ENCODE peak calls at places on chromosomes 13 and 19, in seven cellular contexts. R is stimulated activated CD4-positive, alpha-beta T cell treated with anti-CD3 and anti-CD28 coated beads, Interleukin-2, amount 100 ng/mL, for 48 hours; Q is sigmoid colon; L is stimulated activated CD8-positive, alpha-beta memory T cell treated with anti-CD3 and anti-CD28 coated beads, Interleukin-15, amount 100 ng/mL, for 24 hours; M is ELF-1; W is COR-L47; U is psoas muscle. N is an unnamed sample.

GRCh38 chr19:2962018-2962670 is 15.2 kb upstream of the TLE6 start:
- DNase-seq in R (peak; percentile 32), Q (no peak), L (no peak), M (peak; percentile 73), W (peak; percentile 84), U (no peak), N (peak; percentile 40)

GRCh38 chr13:79724348-79725103 is 243.6 kb downstream of the NDFIP2 start:
- DNase-seq in R (no peak), Q (no peak), L (no peak), M (no peak), W (no peak), U (no peak), N (no peak)

GRCh38 chr13:90622547-90622946 is 724.9 kb upstream of the MIR17HG start:
- DNase-seq in R (no peak), Q (no peak), L (no peak), M (no peak), W (no peak), U (no peak), N (no peak)

GRCh38 chr13:40585911-40586471 is 80.5 kb downstream of the FOXO1 start:
- DNase-seq in R (no peak), Q (no peak), L (no peak), M (peak; percentile 52), W (no peak), U (no peak), N (no peak)

GRCh38 chr13:72808917-72809500 is 27.1 kb downstream of the PIBF1 start:
- DNase-seq in R (no peak), Q (no peak), L (no peak), M (no peak), W (peak; percentile 4), U (no peak), N (no peak)

GRCh38 chr19:574658-575526 is 2.5 kb downstream of the BSG start:
- DNase-seq in R (no peak), Q (no peak), L (no peak), M (peak; percentile 68), W (no peak), U (no peak), N (no peak)

GRCh38 chr19:40630571-40631160 is 29.5 kb downstream of the LTBP4 start:
- DNase-seq in R (no peak), Q (no peak), L (no peak), M (peak; percentile 22), W (no peak), U (no peak), N (no peak)

GRCh38 chr19:45189971-45190370 is 11.4 kb downstream of the BLOC1S3 start:
- DNase-seq in R (no peak), Q (no peak), L (no peak), M (no peak), W (no peak), U (no peak), N (no peak)

GRCh38 chr13:100512422-100512821 is 76.2 kb downstream of the GGACT start:
- DNase-seq in R (no peak), Q (no peak), L (no peak), M (no peak), W (no peak), U (no peak), N (no peak)

GRCh38 chr13:69755101-69755500 is 352.5 kb upstream of the ATXN8OS start:
- DNase-seq in R (no peak), Q (no peak), L (no peak), M (no peak), W (no peak), U (no peak), N (no peak)

GRCh38 chr13:81142306-81142999 is 801.5 kb upstream of the SPRY2 start:
- DNase-seq in R (no peak), Q (no peak), L (no peak), M (no peak), W (no peak), U (no peak), N (no peak)

GRCh38 chr13:51364404-51365008 is 25.0 kb downstream of the SERPINE3 start:
- DNase-seq in R (no peak), Q (no peak), L (no peak), M (no peak), W (no peak), U (no peak), N (no peak)

GRCh38 chr19:18478545-18479311 is 40.8 kb upstream of the ISYNA1 start:
- DNase-seq in R (peak; percentile 57), Q (peak; percentile 94), L (peak; percentile 25), M (peak; percentile 60), W (no peak), U (peak; percentile 89), N (no peak)

GRCh38 chr19:21202865-21203494 is 61.1 kb downstream of the ZNF431 start:
- DNase-seq in R (peak; percentile 7), Q (no peak), L (no peak), M (peak; percentile 60), W (peak; percentile 6), U (no peak), N (no peak)